ENCODE peak calls at places on chromosomes 12 and 14, in ten cellular contexts. R is stomach, A is breast epithelium, O is ovary, S is heart left ventricle, T is HCT116, X is K562, B is H1, J is testis, M is thyroid gland. N is an unnamed sample.
A peak's percentile ranks its signal among the peaks of the same experiment; 100 is the strongest.

GRCh38 chr12:116749884-116750283 is 11.8 kb downstream of the RNFT2 start:
- DNase-seq in R (no peak), A (no peak), O (no peak), S (no peak), T (no peak), X (no peak), B (no peak), J (no peak), M (no peak), N (no peak)

GRCh38 chr14:94929354-94929753 is 159.4 kb upstream of the GSC start:
- DNase-seq in R (no peak), A (no peak), O (no peak), S (no peak), T (no peak), X (no peak), B (no peak), J (no peak), M (no peak), N (no peak)

GRCh38 chr14:74333909-74334308 is 14.4 kb upstream of the VRTN start:
- DNase-seq in R (no peak), A (no peak), O (no peak), S (no peak), T (no peak), X (no peak), B (no peak), J (no peak), M (no peak), N (no peak)

GRCh38 chr12:128982933-128983332 is 129.7 kb downstream of the GLT1D1 start:
- DNase-seq in R (no peak), A (no peak), O (no peak), S (no peak), T (no peak), X (no peak), B (no peak), J (no peak), M (no peak), N (no peak)

GRCh38 chr12:119417440-119417839 is 82.9 kb downstream of the CCDC60 start:
- DNase-seq in R (no peak), A (no peak), O (no peak), S (no peak), T (no peak), X (no peak), B (no peak), J (no peak), M (no peak), N (no peak)

GRCh38 chr12:93784339-93785086 is 107.3 kb downstream of the CRADD start:
- DNase-seq in R (no peak), A (no peak), O (peak; percentile 43), S (no peak), T (peak; percentile 41), X (peak; percentile 45), B (no peak), J (peak; percentile 70), M (peak; percentile 65), N (peak; percentile 30)

GRCh38 chr14:23070262-23071129 is 13.2 kb upstream of the CDH24 start:
- DNase-seq in R (no peak), A (no peak), O (no peak), S (no peak), T (no peak), X (peak; percentile 36), B (no peak), J (no peak), M (no peak), N (no peak)

GRCh38 chr12:1013618-1014489 is 22.8 kb downstream of the ERC1 start:
- DNase-seq in R (no peak), A (no peak), O (no peak), S (no peak), T (peak; percentile 66), X (no peak), B (no peak), J (no peak), M (peak; percentile 5), N (no peak)

GRCh38 chr14:99382781-99383456 is 97.7 kb downstream of the SETD3 start:
- DNase-seq in R (no peak), A (no peak), O (no peak), S (no peak), T (no peak), X (no peak), B (no peak), J (no peak), M (no peak), N (no peak)

GRCh38 chr12:12449533-12450025 is 92.7 kb downstream of the BORCS5 start:
- DNase-seq in R (peak; percentile 60), A (peak; percentile 61), O (no peak), S (no peak), T (no peak), X (no peak), B (no peak), J (peak; percentile 39), M (no peak), N (no peak)

GRCh38 chr12:47753021-47754001 is 5.4 kb downstream of the RAPGEF3 start:
- DNase-seq in R (peak; percentile 89), A (peak; percentile 85), O (no peak), S (peak; percentile 91), T (no peak), X (no peak), B (peak; percentile 64), J (no peak), M (peak; percentile 88), N (no peak)
- TF ChIP-seq POLR2A in R (no peak), A (no peak), O (no peak), S (peak; percentile 9), T (no peak), X (no peak), B (no peak), J (no peak), M (no peak), N (no peak)

GRCh38 chr12:23426328-23426727 is 523.1 kb downstream of the SOX5 start:
- DNase-seq in R (no peak), A (no peak), O (no peak), S (no peak), T (no peak), X (no peak), B (no peak), J (no peak), M (no peak), N (no peak)

GRCh38 chr12:23433121-23433520 is 516.3 kb downstream of the SOX5 start:
- DNase-seq in R (no peak), A (no peak), O (no peak), S (no peak), T (no peak), X (no peak), B (no peak), J (no peak), M (no peak), N (no peak)

GRCh38 chr12:23428758-23429157 is 520.7 kb downstream of the SOX5 start:
- DNase-seq in R (no peak), A (no peak), O (no peak), S (no peak), T (no peak), X (no peak), B (no peak), J (no peak), M (no peak), N (no peak)

GRCh38 chr12:23431006-23431405 is 518.5 kb downstream of the SOX5 start:
- DNase-seq in R (no peak), A (no peak), O (no peak), S (no peak), T (no peak), X (no peak), B (no peak), J (no peak), M (no peak), N (no peak)
- H3K4me1 ChIP-seq in R (no peaks in the 10 kb centered on the region), A (no peaks in the 10 kb centered on the region), O (no peaks in the 10 kb centered on the region), S (no peaks in the 10 kb centered on the region), T (no peaks in the 10 kb centered on the region), X (no peaks in the 10 kb centered on the region), B (peaks cover 3% of the 10 kb centered on the region), J (no peaks in the 10 kb centered on the region), M (no peaks in the 10 kb centered on the region), N (no peaks in the 10 kb centered on the region)

DNA sequence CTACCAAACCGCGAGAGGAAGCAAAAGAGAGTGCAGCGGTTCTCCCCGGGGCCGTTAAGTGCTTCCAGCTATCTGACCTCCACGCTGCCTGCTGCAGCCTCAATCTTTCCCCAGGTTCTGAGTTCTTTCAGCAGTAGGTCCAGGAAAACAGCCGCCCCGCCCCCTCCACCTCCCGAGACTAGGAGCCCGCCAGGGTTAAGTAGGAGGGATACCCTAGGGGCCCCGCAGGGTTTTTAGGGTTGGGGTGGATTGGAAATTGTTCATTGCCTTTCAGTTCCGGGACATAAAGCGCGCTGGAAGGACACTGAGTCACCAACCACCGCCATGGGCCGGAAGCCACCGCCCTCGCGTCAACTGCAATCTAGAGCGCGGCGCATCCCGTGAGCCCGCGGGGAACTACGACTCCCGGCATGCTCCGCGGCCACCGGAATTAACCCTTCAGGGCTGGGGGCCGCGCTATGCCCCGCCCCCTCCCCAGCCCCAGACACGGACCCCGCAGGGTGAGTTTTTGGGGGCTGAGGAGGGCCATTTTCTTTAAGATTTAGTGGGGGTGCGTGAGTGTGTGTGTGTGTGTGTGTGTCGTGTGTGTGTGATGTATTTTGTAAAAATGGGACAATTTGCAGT is at the start of gene MYL6B:
- DNase-seq in R (peak; percentile 95), A (peak; percentile 95), O (peak; percentile 89), S (peak; percentile 96), T (peak; percentile 81), X (peak; percentile 94), B (peak; percentile 91), J (peak; percentile 96), M (peak; percentile 94), N (peak; percentile 89)
- TF ChIP-seq POLR2A in R (no peak), A (peak; percentile 7), O (no peak), S (peak; percentile 62), T (no peak), X (peak; percentile 89), B (peak; percentile 59), J (no peak), M (no peak), N (peak; percentile 43)

DNA sequence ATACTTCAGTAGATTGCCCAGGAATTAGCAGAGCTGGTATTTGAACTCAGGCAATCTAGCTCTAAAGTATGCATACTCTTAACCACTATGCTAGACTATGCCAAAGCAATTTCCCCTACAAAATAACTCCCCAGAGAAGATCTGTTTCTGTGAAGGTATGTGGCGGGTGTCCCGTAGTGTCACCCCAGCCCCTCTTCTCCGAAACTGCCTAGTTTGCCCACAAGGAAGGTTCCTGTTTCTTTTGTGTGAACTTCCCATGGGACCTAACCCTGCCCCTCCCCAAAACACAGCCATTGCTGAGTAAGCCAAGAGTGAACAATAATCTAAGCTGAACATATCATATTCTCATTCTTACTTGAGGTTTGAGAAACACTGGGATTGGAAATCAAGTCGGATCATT is 15.5 kb upstream of the RAP1B start:
- DNase-seq in R (no peak), A (no peak), O (no peak), S (no peak), T (no peak), X (no peak), B (no peak), J (no peak), M (no peak), N (no peak)
- H3K4me1 ChIP-seq in R (no peaks in the 10 kb centered on the region), A (no peaks in the 10 kb centered on the region), O (no peaks in the 10 kb centered on the region), S (no peaks in the 10 kb centered on the region), T (no peaks in the 10 kb centered on the region), X (no peaks in the 10 kb centered on the region), B (no peaks in the 10 kb centered on the region), J (no peaks in the 10 kb centered on the region), M (no peaks in the 10 kb centered on the region), N (no peaks in the 10 kb centered on the region)